ENCODE peak calls at places on chromosomes 7 and 10, in six cellular contexts. A is stimulated activated CD8-positive, alpha-beta memory T cell treated with anti-CD3 and anti-CD28 coated beads, Interleukin-2, amount 100 ng/mL, for 1 hour; E is GM12865; B is stimulated activated CD4-positive, alpha-beta T cell treated with anti-CD3 and anti-CD28 coated beads, TNF-alpha, amount 100 ng/mL, for 4 hours; C is Ammon's horn; Q is NCI-H82. G is an unnamed sample.

GRCh38 chr10:14543048-14543903 is 212.6 kb upstream of the FRMD4A start:
- DNase-seq in A (no peak), E (peak; percentile 52), B (no peak), C (peak; percentile 62), Q (no peak), G (peak; percentile 60)

GRCh38 chr7:30928254-30928872 is 16.7 kb downstream of the AQP1 start:
- DNase-seq in A (no peak), E (no peak), B (no peak), C (no peak), Q (no peak), G (peak; percentile 12)

GRCh38 chr7:17830206-17830605 is 110.1 kb downstream of the SNX13 start:
- DNase-seq in A (no peak), E (no peak), B (no peak), C (no peak), Q (peak; percentile 42), G (no peak)

GRCh38 chr10:7170626-7171322 is 240.1 kb downstream of the SFMBT2 start:
- DNase-seq in A (no peak), E (no peak), B (no peak), C (peak; percentile 47), Q (no peak), G (no peak)

GRCh38 chr10:66671562-66671961 is 254.3 kb upstream of the LRRTM3 start:
- DNase-seq in A (no peak), E (no peak), B (no peak), C (no peak), Q (no peak), G (no peak)

GRCh38 chr7:116621649-116622048 is 50.3 kb upstream of the MET start:
- DNase-seq in A (no peak), E (no peak), B (no peak), C (no peak), Q (no peak), G (no peak)

GRCh38 chr10:61891911-61892310 is 9.6 kb upstream of the ARID5B start:
- DNase-seq in A (no peak), E (no peak), B (no peak), C (no peak), Q (no peak), G (no peak)

GRCh38 chr7:22667562-22668239 is 59.3 kb upstream of the IL6 start:
- DNase-seq in A (no peak), E (no peak), B (no peak), C (no peak), Q (no peak), G (no peak)

GRCh38 chr10:133150656-133151055 is 9.4 kb upstream of the KNDC1 start:
- DNase-seq in A (no peak), E (no peak), B (no peak), C (no peak), Q (no peak), G (peak; percentile 11)

GRCh38 chr7:147023390-147023914 is 906.9 kb downstream of the CNTNAP2 start:
- DNase-seq in A (no peak), E (no peak), B (no peak), C (peak; percentile 30), Q (no peak), G (no peak)

GRCh38 chr7:140021603-140022002 is 41.1 kb downstream of the PARP12 start:
- DNase-seq in A (no peak), E (no peak), B (no peak), C (no peak), Q (no peak), G (no peak)

GRCh38 chr7:111732923-111733322 is 170.6 kb upstream of the IMMP2L start:
- DNase-seq in A (no peak), E (peak; percentile 57), B (no peak), C (no peak), Q (no peak), G (no peak)

GRCh38 chr7:91869661-91870060 is 10.8 kb downstream of the MTERF1 start:
- DNase-seq in A (no peak), E (no peak), B (no peak), C (no peak), Q (no peak), G (no peak)